ENCODE peak calls at places on chromosome 5, in eight cellular contexts. R is NCI-H2081; X is ACHN; V is activated effector memory CD4-positive, alpha-beta T cell treated with anti-CD3 and anti-CD28 coated beads, Interleukin-2, amount 50 U/mL, for 16 hours; F is psoas muscle; C is left cardiac atrium; B is activated CD4-positive, alpha-beta T cell treated with anti-CD3 and anti-CD28 coated beads for 1 hour; N is activated CD8-positive, alpha-beta memory T cell treated with anti-CD3 and anti-CD28 coated beads for 48 hours. L is an unnamed sample.

GRCh38 chr5:124234022-124234899 is 512.2 kb downstream of the ZNF608 start:
- DNase-seq in R (no peak), X (no peak), V (no peak), F (no peak), C (no peak), B (no peak), N (no peak), L (no peak)

GRCh38 chr5:157858527-157859226 is at the start of gene CLINT1:
- DNase-seq in R (peak; percentile 80), X (peak; percentile 89), V (peak; percentile 96), F (peak; percentile 94), C (peak; percentile 96), B (peak; percentile 82), N (peak; percentile 86), L (no peak)

GRCh38 chr5:123209163-123210013 is 120.3 kb downstream of the PRDM6 start:
- DNase-seq in R (no peak), X (peak; percentile 67), V (no peak), F (no peak), C (no peak), B (no peak), N (no peak), L (peak; percentile 27)

GRCh38 chr5:173291722-173292658 is 36.2 kb downstream of the STC2 start:
- DNase-seq in R (no peak), X (no peak), V (no peak), F (no peak), C (no peak), B (no peak), N (no peak), L (no peak)

GRCh38 chr5:136192526-136193395 is at the start of gene SMIM32:
- DNase-seq in R (no peak), X (no peak), V (peak; percentile 59), F (peak; percentile 19), C (no peak), B (no peak), N (no peak), L (no peak)

GRCh38 chr5:78649816-78650561 is 1.4 kb upstream of the LHFPL2 start:
- DNase-seq in R (no peak), X (no peak), V (no peak), F (no peak), C (no peak), B (no peak), N (no peak), L (no peak)

GRCh38 chr5:131973089-131973712 is 27.7 kb upstream of the MEIKIN start:
- DNase-seq in R (no peak), X (no peak), V (no peak), F (no peak), C (no peak), B (no peak), N (no peak), L (no peak)

GRCh38 chr5:97839338-97840081 is 656.5 kb upstream of the RIOK2 start:
- DNase-seq in R (no peak), X (peak; percentile 0), V (no peak), F (no peak), C (no peak), B (no peak), N (no peak), L (peak; percentile 26)

GRCh38 chr5:96080557-96080956 is 118.9 kb upstream of the ELL2 start:
- DNase-seq in R (no peak), X (no peak), V (no peak), F (no peak), C (no peak), B (no peak), N (no peak), L (peak; percentile 26)

GRCh38 chr5:126395198-126395597 is 28.0 kb upstream of the GRAMD2B start:
- DNase-seq in R (no peak), X (no peak), V (no peak), F (no peak), C (no peak), B (no peak), N (no peak), L (no peak)

GRCh38 chr5:137651022-137651421 is 84.9 kb downstream of the KLHL3 start:
- DNase-seq in R (no peak), X (no peak), V (no peak), F (no peak), C (no peak), B (no peak), N (no peak), L (no peak)